ENCODE peak calls at places on chromosomes 4 and X, in seven cellular contexts. One of them, this sample, is unnamed.

GRCh38 chrX:135522878-135523693 is 2.6 kb downstream of the INTS6L start:
- DNase-seq in COR-L47: no peak
- DNase-seq in fibroblast of the aortic adventitia: peak; percentile 2
- DNase-seq in activated CD4-positive, alpha-beta T cell treated with anti-CD3 and anti-CD28 coated beads for 36 hours: peak; percentile 24
- DNase-seq in stimulated activated CD4-positive, alpha-beta T cell treated with anti-CD3 and anti-CD28 coated beads, Interleukin-1b, Interleukin-23, amount 100 ng/mL, for 24 hours: no peak
- DNase-seq in iPS DF 6.9: no peak
- DNase-seq in kidney glomerular epithelial cell: no peak
- DNase-seq in this sample: no peak

GRCh38 chrX:10529344-10529743 is 91.0 kb downstream of the MID1 start:
- DNase-seq in COR-L47: no peak
- DNase-seq in fibroblast of the aortic adventitia: peak; percentile 64
- DNase-seq in activated CD4-positive, alpha-beta T cell treated with anti-CD3 and anti-CD28 coated beads for 36 hours: no peak
- DNase-seq in stimulated activated CD4-positive, alpha-beta T cell treated with anti-CD3 and anti-CD28 coated beads, Interleukin-1b, Interleukin-23, amount 100 ng/mL, for 24 hours: no peak
- DNase-seq in iPS DF 6.9: no peak
- DNase-seq in kidney glomerular epithelial cell: peak; percentile 22
- DNase-seq in this sample: no peak

GRCh38 chrX:79161655-79162054 is 17.2 kb downstream of the GPR174 start:
- DNase-seq in COR-L47: no peak
- DNase-seq in fibroblast of the aortic adventitia: no peak
- DNase-seq in activated CD4-positive, alpha-beta T cell treated with anti-CD3 and anti-CD28 coated beads for 36 hours: peak; percentile 50
- DNase-seq in stimulated activated CD4-positive, alpha-beta T cell treated with anti-CD3 and anti-CD28 coated beads, Interleukin-1b, Interleukin-23, amount 100 ng/mL, for 24 hours: no peak
- DNase-seq in iPS DF 6.9: no peak
- DNase-seq in kidney glomerular epithelial cell: no peak
- DNase-seq in this sample: no peak

GRCh38 chr4:186806679-186807078 is 83.0 kb upstream of the FAT1 start:
- DNase-seq in COR-L47: no peak
- DNase-seq in fibroblast of the aortic adventitia: no peak
- DNase-seq in activated CD4-positive, alpha-beta T cell treated with anti-CD3 and anti-CD28 coated beads for 36 hours: no peak
- DNase-seq in stimulated activated CD4-positive, alpha-beta T cell treated with anti-CD3 and anti-CD28 coated beads, Interleukin-1b, Interleukin-23, amount 100 ng/mL, for 24 hours: no peak
- DNase-seq in iPS DF 6.9: no peak
- DNase-seq in kidney glomerular epithelial cell: no peak
- DNase-seq in this sample: no peak

GRCh38 chrX:154717824-154718223 is 33.1 kb downstream of the GAB3 start:
- DNase-seq in COR-L47: no peak
- DNase-seq in fibroblast of the aortic adventitia: no peak
- DNase-seq in activated CD4-positive, alpha-beta T cell treated with anti-CD3 and anti-CD28 coated beads for 36 hours: peak; percentile 12
- DNase-seq in stimulated activated CD4-positive, alpha-beta T cell treated with anti-CD3 and anti-CD28 coated beads, Interleukin-1b, Interleukin-23, amount 100 ng/mL, for 24 hours: no peak
- DNase-seq in iPS DF 6.9: no peak
- DNase-seq in kidney glomerular epithelial cell: no peak
- DNase-seq in this sample: no peak

GRCh38 chr4:168484626-168485025 is 4.3 kb upstream of the DDX60L start:
- DNase-seq in COR-L47: no peak
- DNase-seq in fibroblast of the aortic adventitia: peak; percentile 87
- DNase-seq in activated CD4-positive, alpha-beta T cell treated with anti-CD3 and anti-CD28 coated beads for 36 hours: no peak
- DNase-seq in stimulated activated CD4-positive, alpha-beta T cell treated with anti-CD3 and anti-CD28 coated beads, Interleukin-1b, Interleukin-23, amount 100 ng/mL, for 24 hours: no peak
- DNase-seq in iPS DF 6.9: no peak
- DNase-seq in kidney glomerular epithelial cell: peak; percentile 20
- DNase-seq in this sample: no peak

GRCh38 chrX:75327607-75328006 is 53.7 kb downstream of the UPRT start:
- DNase-seq in COR-L47: no peak
- DNase-seq in fibroblast of the aortic adventitia: no peak
- DNase-seq in activated CD4-positive, alpha-beta T cell treated with anti-CD3 and anti-CD28 coated beads for 36 hours: no peak
- DNase-seq in stimulated activated CD4-positive, alpha-beta T cell treated with anti-CD3 and anti-CD28 coated beads, Interleukin-1b, Interleukin-23, amount 100 ng/mL, for 24 hours: no peak
- DNase-seq in iPS DF 6.9: no peak
- DNase-seq in kidney glomerular epithelial cell: no peak
- DNase-seq in this sample: no peak

GRCh38 chr4:107299646-107300045 is 263.5 kb upstream of the DKK2 start:
- DNase-seq in COR-L47: no peak
- DNase-seq in fibroblast of the aortic adventitia: no peak
- DNase-seq in activated CD4-positive, alpha-beta T cell treated with anti-CD3 and anti-CD28 coated beads for 36 hours: no peak
- DNase-seq in stimulated activated CD4-positive, alpha-beta T cell treated with anti-CD3 and anti-CD28 coated beads, Interleukin-1b, Interleukin-23, amount 100 ng/mL, for 24 hours: no peak
- DNase-seq in iPS DF 6.9: no peak
- DNase-seq in kidney glomerular epithelial cell: peak; percentile 86
- DNase-seq in this sample: no peak

GRCh38 chrX:39212456-39212855 is 411.2 kb downstream of the MID1IP1 start:
- DNase-seq in COR-L47: no peak
- DNase-seq in fibroblast of the aortic adventitia: no peak
- DNase-seq in activated CD4-positive, alpha-beta T cell treated with anti-CD3 and anti-CD28 coated beads for 36 hours: peak; percentile 73
- DNase-seq in stimulated activated CD4-positive, alpha-beta T cell treated with anti-CD3 and anti-CD28 coated beads, Interleukin-1b, Interleukin-23, amount 100 ng/mL, for 24 hours: peak; percentile 20
- DNase-seq in iPS DF 6.9: no peak
- DNase-seq in kidney glomerular epithelial cell: no peak
- DNase-seq in this sample: no peak

GRCh38 chr4:83917572-83917971 is 381.7 kb downstream of the GPAT3 start:
- DNase-seq in COR-L47: no peak
- DNase-seq in fibroblast of the aortic adventitia: peak; percentile 12
- DNase-seq in activated CD4-positive, alpha-beta T cell treated with anti-CD3 and anti-CD28 coated beads for 36 hours: no peak
- DNase-seq in stimulated activated CD4-positive, alpha-beta T cell treated with anti-CD3 and anti-CD28 coated beads, Interleukin-1b, Interleukin-23, amount 100 ng/mL, for 24 hours: no peak
- DNase-seq in iPS DF 6.9: no peak
- DNase-seq in kidney glomerular epithelial cell: no peak
- DNase-seq in this sample: no peak

GRCh38 chr4:149441338-149441737 is 374.3 kb downstream of the IQCM start:
- DNase-seq in COR-L47: no peak
- DNase-seq in fibroblast of the aortic adventitia: peak; percentile 25
- DNase-seq in activated CD4-positive, alpha-beta T cell treated with anti-CD3 and anti-CD28 coated beads for 36 hours: no peak
- DNase-seq in stimulated activated CD4-positive, alpha-beta T cell treated with anti-CD3 and anti-CD28 coated beads, Interleukin-1b, Interleukin-23, amount 100 ng/mL, for 24 hours: no peak
- DNase-seq in iPS DF 6.9: no peak
- DNase-seq in kidney glomerular epithelial cell: peak; percentile 16
- DNase-seq in this sample: no peak

GRCh38 chrX:42823443-42823842 is 45.5 kb upstream of the PPP1R2C start:
- DNase-seq in COR-L47: no peak
- DNase-seq in fibroblast of the aortic adventitia: no peak
- DNase-seq in activated CD4-positive, alpha-beta T cell treated with anti-CD3 and anti-CD28 coated beads for 36 hours: no peak
- DNase-seq in stimulated activated CD4-positive, alpha-beta T cell treated with anti-CD3 and anti-CD28 coated beads, Interleukin-1b, Interleukin-23, amount 100 ng/mL, for 24 hours: no peak
- DNase-seq in iPS DF 6.9: no peak
- DNase-seq in kidney glomerular epithelial cell: no peak
- DNase-seq in this sample: no peak

GRCh38 chrX:9291666-9292065 is 173.2 kb upstream of the TBL1X start:
- DNase-seq in COR-L47: peak; percentile 80
- DNase-seq in fibroblast of the aortic adventitia: no peak
- DNase-seq in activated CD4-positive, alpha-beta T cell treated with anti-CD3 and anti-CD28 coated beads for 36 hours: peak; percentile 4
- DNase-seq in stimulated activated CD4-positive, alpha-beta T cell treated with anti-CD3 and anti-CD28 coated beads, Interleukin-1b, Interleukin-23, amount 100 ng/mL, for 24 hours: no peak
- DNase-seq in iPS DF 6.9: no peak
- DNase-seq in kidney glomerular epithelial cell: no peak
- DNase-seq in this sample: no peak

GRCh38 chrX:119194631-119195030 is 41.5 kb upstream of the PGRMC1 start:
- DNase-seq in COR-L47: no peak
- DNase-seq in fibroblast of the aortic adventitia: peak; percentile 40
- DNase-seq in activated CD4-positive, alpha-beta T cell treated with anti-CD3 and anti-CD28 coated beads for 36 hours: no peak
- DNase-seq in stimulated activated CD4-positive, alpha-beta T cell treated with anti-CD3 and anti-CD28 coated beads, Interleukin-1b, Interleukin-23, amount 100 ng/mL, for 24 hours: no peak
- DNase-seq in iPS DF 6.9: no peak
- DNase-seq in kidney glomerular epithelial cell: peak; percentile 0
- DNase-seq in this sample: no peak

GRCh38 chr4:173424899-173425805 is 26.2 kb upstream of the SCRG1 start:
- DNase-seq in COR-L47: no peak
- DNase-seq in fibroblast of the aortic adventitia: peak; percentile 89
- DNase-seq in activated CD4-positive, alpha-beta T cell treated with anti-CD3 and anti-CD28 coated beads for 36 hours: no peak
- DNase-seq in stimulated activated CD4-positive, alpha-beta T cell treated with anti-CD3 and anti-CD28 coated beads, Interleukin-1b, Interleukin-23, amount 100 ng/mL, for 24 hours: no peak
- DNase-seq in iPS DF 6.9: no peak
- DNase-seq in kidney glomerular epithelial cell: peak; percentile 66
- DNase-seq in this sample: no peak

GRCh38 chr4:87150498-87151261 is 69.7 kb downstream of the KLHL8 start:
- DNase-seq in COR-L47: peak; percentile 62
- DNase-seq in fibroblast of the aortic adventitia: peak; percentile 80
- DNase-seq in activated CD4-positive, alpha-beta T cell treated with anti-CD3 and anti-CD28 coated beads for 36 hours: peak; percentile 56
- DNase-seq in stimulated activated CD4-positive, alpha-beta T cell treated with anti-CD3 and anti-CD28 coated beads, Interleukin-1b, Interleukin-23, amount 100 ng/mL, for 24 hours: peak; percentile 16
- DNase-seq in iPS DF 6.9: peak; percentile 39
- DNase-seq in kidney glomerular epithelial cell: peak; percentile 57
- DNase-seq in this sample: peak; percentile 19

GRCh38 chr4:122823476-122823875 is 3.2 kb upstream of the FGF2 start:
- DNase-seq in COR-L47: no peak
- DNase-seq in fibroblast of the aortic adventitia: no peak
- DNase-seq in activated CD4-positive, alpha-beta T cell treated with anti-CD3 and anti-CD28 coated beads for 36 hours: no peak
- DNase-seq in stimulated activated CD4-positive, alpha-beta T cell treated with anti-CD3 and anti-CD28 coated beads, Interleukin-1b, Interleukin-23, amount 100 ng/mL, for 24 hours: no peak
- DNase-seq in iPS DF 6.9: no peak
- DNase-seq in kidney glomerular epithelial cell: no peak
- DNase-seq in this sample: no peak

GRCh38 chrX:68648960-68649359 is 1.5 kb downstream of the STARD8 start:
- DNase-seq in COR-L47: no peak
- DNase-seq in fibroblast of the aortic adventitia: peak; percentile 25
- DNase-seq in activated CD4-positive, alpha-beta T cell treated with anti-CD3 and anti-CD28 coated beads for 36 hours: no peak
- DNase-seq in stimulated activated CD4-positive, alpha-beta T cell treated with anti-CD3 and anti-CD28 coated beads, Interleukin-1b, Interleukin-23, amount 100 ng/mL, for 24 hours: no peak
- DNase-seq in iPS DF 6.9: no peak
- DNase-seq in kidney glomerular epithelial cell: no peak
- DNase-seq in this sample: no peak

GRCh38 chr4:16140520-16141249 is 56.9 kb upstream of the PROM1 start:
- DNase-seq in COR-L47: no peak
- DNase-seq in fibroblast of the aortic adventitia: peak; percentile 97
- DNase-seq in activated CD4-positive, alpha-beta T cell treated with anti-CD3 and anti-CD28 coated beads for 36 hours: no peak
- DNase-seq in stimulated activated CD4-positive, alpha-beta T cell treated with anti-CD3 and anti-CD28 coated beads, Interleukin-1b, Interleukin-23, amount 100 ng/mL, for 24 hours: no peak
- DNase-seq in iPS DF 6.9: no peak
- DNase-seq in kidney glomerular epithelial cell: peak; percentile 99
- DNase-seq in this sample: peak; percentile 41

This sample was measured in NCI-H1048.